ENCODE peak calls at places on chromosomes 7 and 10, in seven cellular contexts. One of them, this sample, is unnamed.

GRCh38 chr7:34155225-34155908 is 250.0 kb downstream of the BMPER start:
- DNase-seq in SJSA1: no peak
- DNase-seq in AG09309: peak
- DNase-seq in astrocyte of the spinal cord: peak
- DNase-seq in cardiac muscle cell: no peak
- DNase-seq in GM23338: no peak
- DNase-seq in AG10803: peak
- DNase-seq in this sample: no peak

GRCh38 chr10:78579995-78580394 is 488.8 kb upstream of the ZMIZ1 start:
- DNase-seq in cardiac muscle cell: no peak
- DNase-seq in astrocyte of the spinal cord: peak
- DNase-seq in GM23338: no peak
- DNase-seq in AG09309: no peak
- DNase-seq in AG10803: no peak
- DNase-seq in SJSA1: peak
- DNase-seq in this sample: peak

GRCh38 chr7:143286522-143286890 is 1.6 kb upstream of the CASP2 start:
- DNase-seq in AG10803: no peak
- DNase-seq in SJSA1: no peak
- DNase-seq in AG09309: no peak
- DNase-seq in astrocyte of the spinal cord: no peak
- DNase-seq in cardiac muscle cell: no peak
- DNase-seq in GM23338: no peak
- DNase-seq in this sample: no peak

GRCh38 chr7:150321788-150322113 is 1.4 kb upstream of the LRRC61 start:
- DNase-seq in SJSA1: no peak
- DNase-seq in AG10803: no peak
- DNase-seq in cardiac muscle cell: no peak
- DNase-seq in AG09309: no peak
- DNase-seq in GM23338: no peak
- DNase-seq in astrocyte of the spinal cord: no peak
- DNase-seq in this sample: no peak

GRCh38 chr10:21705828-21706176 is 171.8 kb downstream of the MLLT10 start:
- DNase-seq in astrocyte of the spinal cord: no peak
- DNase-seq in AG09309: no peak
- DNase-seq in SJSA1: no peak
- DNase-seq in GM23338: peak
- DNase-seq in cardiac muscle cell: no peak
- DNase-seq in AG10803: no peak
- DNase-seq in this sample: no peak

GRCh38 chr10:98262571-98262970 is 5.4 kb downstream of the LOXL4 start:
- DNase-seq in cardiac muscle cell: peak
- DNase-seq in AG09309: no peak
- DNase-seq in SJSA1: no peak
- DNase-seq in AG10803: peak
- DNase-seq in GM23338: peak
- DNase-seq in astrocyte of the spinal cord: no peak
- DNase-seq in this sample: peak

GRCh38 chr7:15123901-15124300 is 221.3 kb upstream of the DGKB start:
- DNase-seq in AG10803: no peak
- DNase-seq in GM23338: no peak
- DNase-seq in AG09309: no peak
- DNase-seq in astrocyte of the spinal cord: no peak
- DNase-seq in SJSA1: no peak
- DNase-seq in cardiac muscle cell: no peak
- DNase-seq in this sample: no peak

GRCh38 chr10:133324198-133324792 is 12.4 kb downstream of the CALY start:
- DNase-seq in GM23338: peak
- DNase-seq in AG09309: no peak
- DNase-seq in cardiac muscle cell: peak
- DNase-seq in astrocyte of the spinal cord: peak
- DNase-seq in SJSA1: no peak
- DNase-seq in AG10803: peak
- DNase-seq in this sample: peak

GRCh38 chr7:2043316-2044039 is 189.3 kb downstream of the MAD1L1 start:
- DNase-seq in cardiac muscle cell: no peak
- DNase-seq in GM23338: no peak
- DNase-seq in AG09309: no peak
- DNase-seq in AG10803: no peak
- DNase-seq in astrocyte of the spinal cord: no peak
- DNase-seq in SJSA1: no peak
- DNase-seq in this sample: peak

GRCh38 chr10:25689346-25690095 is 244.5 kb upstream of the MYO3A start:
- DNase-seq in GM23338: no peak
- DNase-seq in AG09309: no peak
- DNase-seq in AG10803: no peak
- DNase-seq in SJSA1: no peak
- DNase-seq in astrocyte of the spinal cord: no peak
- DNase-seq in cardiac muscle cell: no peak
- DNase-seq in this sample: no peak

GRCh38 chr10:11255156-11255555 is 237.5 kb downstream of the CELF2 start:
- DNase-seq in SJSA1: no peak
- DNase-seq in astrocyte of the spinal cord: no peak
- DNase-seq in AG10803: no peak
- DNase-seq in AG09309: no peak
- DNase-seq in GM23338: no peak
- DNase-seq in cardiac muscle cell: no peak
- DNase-seq in this sample: no peak

GRCh38 chr10:7538970-7539694 is 127.6 kb downstream of the ITIH5 start:
- DNase-seq in astrocyte of the spinal cord: no peak
- DNase-seq in AG09309: no peak
- DNase-seq in cardiac muscle cell: no peak
- DNase-seq in SJSA1: no peak
- DNase-seq in GM23338: no peak
- DNase-seq in AG10803: no peak
- DNase-seq in this sample: no peak

GRCh38 chr10:119207713-119208552 is 562 bp downstream of the GRK5 start:
- DNase-seq in cardiac muscle cell: peak
- DNase-seq in AG10803: peak
- DNase-seq in GM23338: peak
- DNase-seq in AG09309: no peak
- DNase-seq in SJSA1: peak
- DNase-seq in astrocyte of the spinal cord: peak
- DNase-seq in this sample: peak

GRCh38 chr7:8162181-8162580 is 99.8 kb downstream of the ICA1 start:
- DNase-seq in SJSA1: no peak
- DNase-seq in GM23338: no peak
- DNase-seq in AG10803: no peak
- DNase-seq in cardiac muscle cell: no peak
- DNase-seq in astrocyte of the spinal cord: no peak
- DNase-seq in AG09309: no peak
- DNase-seq in this sample: no peak

GRCh38 chr10:32332299-32332750 is 14.6 kb downstream of the EPC1 start:
- DNase-seq in SJSA1: no peak
- DNase-seq in cardiac muscle cell: no peak
- DNase-seq in astrocyte of the spinal cord: no peak
- DNase-seq in AG09309: no peak
- DNase-seq in AG10803: no peak
- DNase-seq in GM23338: no peak
- DNase-seq in this sample: no peak

GRCh38 chr7:7934945-7935344 is 33.7 kb upstream of the GLCCI1 start:
- DNase-seq in GM23338: no peak
- DNase-seq in AG10803: no peak
- DNase-seq in astrocyte of the spinal cord: no peak
- DNase-seq in SJSA1: no peak
- DNase-seq in AG09309: no peak
- DNase-seq in cardiac muscle cell: no peak
- DNase-seq in this sample: no peak

GRCh38 chr7:132742152-132742551 is 165.9 kb upstream of the PLXNA4 start:
- DNase-seq in AG09309: peak
- DNase-seq in astrocyte of the spinal cord: peak
- DNase-seq in AG10803: peak
- DNase-seq in GM23338: no peak
- DNase-seq in SJSA1: no peak
- DNase-seq in cardiac muscle cell: no peak
- DNase-seq in this sample: peak

GRCh38 chr10:113959383-113959760 is 84.3 kb upstream of the ADRB1 start:
- DNase-seq in SJSA1: peak
- DNase-seq in astrocyte of the spinal cord: no peak
- DNase-seq in AG09309: no peak
- DNase-seq in cardiac muscle cell: no peak
- DNase-seq in AG10803: no peak
- DNase-seq in GM23338: no peak
- DNase-seq in this sample: no peak

GRCh38 chr10:113957013-113957412 is 86.7 kb upstream of the ADRB1 start:
- DNase-seq in AG09309: peak
- DNase-seq in AG10803: peak
- DNase-seq in GM23338: no peak
- DNase-seq in astrocyte of the spinal cord: peak
- DNase-seq in SJSA1: peak
- DNase-seq in cardiac muscle cell: no peak
- DNase-seq in this sample: no peak

GRCh38 chr10:113958631-113959382 is 84.9 kb upstream of the ADRB1 start:
- DNase-seq in cardiac muscle cell: no peak
- DNase-seq in astrocyte of the spinal cord: peak
- DNase-seq in SJSA1: peak
- DNase-seq in AG10803: peak
- DNase-seq in AG09309: peak
- DNase-seq in GM23338: no peak
- DNase-seq in this sample: peak

GRCh38 chr10:113961261-113961938 is 82.3 kb upstream of the ADRB1 start:
- DNase-seq in GM23338: no peak
- DNase-seq in SJSA1: no peak
- DNase-seq in astrocyte of the spinal cord: no peak
- DNase-seq in AG09309: no peak
- DNase-seq in AG10803: no peak
- DNase-seq in cardiac muscle cell: no peak
- DNase-seq in this sample: no peak

GRCh38 chr10:113960617-113961260 is 82.9 kb upstream of the ADRB1 start:
- DNase-seq in AG09309: no peak
- DNase-seq in AG10803: no peak
- DNase-seq in cardiac muscle cell: no peak
- DNase-seq in astrocyte of the spinal cord: no peak
- DNase-seq in GM23338: peak
- DNase-seq in SJSA1: peak
- DNase-seq in this sample: no peak
- H3K4me3 ChIP-seq in AG09309: no peak
- H3K4me3 ChIP-seq in AG10803: no peak
- H3K4me3 ChIP-seq in cardiac muscle cell: no peak
- H3K4me3 ChIP-seq in astrocyte of the spinal cord: no peak
- H3K4me3 ChIP-seq in GM23338: no peak
- H3K4me3 ChIP-seq in SJSA1: no peak
- H3K4me3 ChIP-seq in this sample: no peak

DNA sequence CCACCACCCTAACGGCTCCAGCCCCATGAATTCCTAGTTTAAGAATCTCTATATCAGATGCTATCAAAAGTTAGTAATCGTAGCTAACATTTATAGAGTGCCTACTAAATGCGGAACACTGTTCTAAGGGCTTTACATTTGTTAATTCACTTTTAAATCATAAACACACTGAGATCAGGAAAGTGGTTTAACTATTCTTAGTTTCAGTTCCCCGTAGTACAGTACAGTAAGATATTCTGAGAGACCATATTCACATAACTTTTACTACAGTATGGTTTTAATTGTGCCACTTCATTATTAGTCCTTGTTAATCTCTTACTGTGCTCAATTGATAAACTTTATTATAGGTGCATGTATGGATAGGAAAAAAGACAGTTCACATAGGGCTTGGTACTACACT is 22.5 kb downstream of the SYPL1 start:
- DNase-seq in cardiac muscle cell: no peak
- DNase-seq in GM23338: no peak
- DNase-seq in SJSA1: no peak
- DNase-seq in astrocyte of the spinal cord: no peak
- DNase-seq in AG10803: no peak
- DNase-seq in AG09309: no peak
- DNase-seq in this sample: no peak
- H3K4me3 ChIP-seq in cardiac muscle cell: no peak
- H3K4me3 ChIP-seq in GM23338: no peak
- H3K4me3 ChIP-seq in SJSA1: no peak
- H3K4me3 ChIP-seq in astrocyte of the spinal cord: no peak
- H3K4me3 ChIP-seq in AG10803: no peak
- H3K4me3 ChIP-seq in AG09309: no peak
- H3K4me3 ChIP-seq in this sample: no peak

DNA sequence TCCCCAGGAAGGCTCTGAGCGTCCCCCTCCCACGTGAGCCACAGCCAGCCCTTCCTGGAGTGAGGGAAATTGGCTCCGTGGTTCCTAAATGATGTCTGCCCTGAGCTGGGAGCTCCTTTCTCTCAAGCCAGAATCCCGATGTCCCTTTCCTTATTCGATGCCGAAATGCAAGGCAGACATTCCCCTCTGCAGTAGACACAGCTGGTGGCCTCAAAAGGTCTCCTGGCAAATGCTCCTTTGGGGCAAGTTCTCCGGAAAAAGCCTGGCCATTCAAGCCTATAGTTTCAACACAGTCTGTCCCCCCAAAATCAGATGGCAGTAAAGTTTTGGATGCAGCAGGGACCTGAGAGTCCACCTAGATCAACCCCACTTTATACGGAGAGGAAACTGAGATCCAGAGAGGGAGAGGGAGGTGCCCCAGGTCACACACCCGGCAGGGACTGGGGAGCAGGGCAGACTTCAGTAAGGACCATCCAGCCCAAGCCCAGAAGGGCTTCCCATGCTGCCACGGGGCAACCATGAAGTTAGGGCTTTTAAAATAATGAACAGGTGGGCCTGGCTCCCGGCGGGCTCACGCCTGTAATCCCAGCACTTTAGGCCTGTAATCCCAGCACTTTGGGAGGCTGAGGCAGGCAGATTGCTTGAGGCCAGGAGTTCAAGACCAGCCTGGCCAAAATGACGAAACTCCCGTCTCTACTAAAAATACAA is 98.7 kb downstream of the HIP1 start:
- DNase-seq in AG10803: no peak
- DNase-seq in GM23338: no peak
- DNase-seq in astrocyte of the spinal cord: no peak
- DNase-seq in cardiac muscle cell: peak
- DNase-seq in SJSA1: no peak
- DNase-seq in AG09309: no peak
- DNase-seq in this sample: no peak
- H3K4me3 ChIP-seq in AG10803: peak
- H3K4me3 ChIP-seq in GM23338: peak
- H3K4me3 ChIP-seq in astrocyte of the spinal cord: peak
- H3K4me3 ChIP-seq in cardiac muscle cell: peak
- H3K4me3 ChIP-seq in SJSA1: peak
- H3K4me3 ChIP-seq in AG09309: peak
- H3K4me3 ChIP-seq in this sample: peak

GRCh38 chr10:132164801-132165278 is 21.9 kb upstream of the DPYSL4 start:
- DNase-seq in AG10803: no peak
- DNase-seq in cardiac muscle cell: no peak
- DNase-seq in astrocyte of the spinal cord: no peak
- DNase-seq in SJSA1: no peak
- DNase-seq in AG09309: no peak
- DNase-seq in GM23338: peak
- DNase-seq in this sample: no peak

GRCh38 chr10:132162590-132163277 is 24.0 kb upstream of the DPYSL4 start:
- DNase-seq in AG09309: no peak
- DNase-seq in AG10803: no peak
- DNase-seq in astrocyte of the spinal cord: no peak
- DNase-seq in cardiac muscle cell: no peak
- DNase-seq in SJSA1: no peak
- DNase-seq in GM23338: no peak
- DNase-seq in this sample: peak

GRCh38 chr10:132163826-132164515 is 22.8 kb upstream of the DPYSL4 start:
- DNase-seq in astrocyte of the spinal cord: no peak
- DNase-seq in SJSA1: no peak
- DNase-seq in AG09309: no peak
- DNase-seq in AG10803: no peak
- DNase-seq in cardiac muscle cell: no peak
- DNase-seq in GM23338: no peak
- DNase-seq in this sample: no peak

GRCh38 chr10:132162021-132162531 is 24.7 kb upstream of the DPYSL4 start:
- DNase-seq in cardiac muscle cell: peak
- DNase-seq in GM23338: no peak
- DNase-seq in SJSA1: no peak
- DNase-seq in astrocyte of the spinal cord: no peak
- DNase-seq in AG10803: no peak
- DNase-seq in AG09309: no peak
- DNase-seq in this sample: peak

GRCh38 chr10:132163278-132163765 is 23.4 kb upstream of the DPYSL4 start:
- DNase-seq in AG09309: no peak
- DNase-seq in GM23338: peak
- DNase-seq in astrocyte of the spinal cord: no peak
- DNase-seq in SJSA1: no peak
- DNase-seq in cardiac muscle cell: peak
- DNase-seq in AG10803: no peak
- DNase-seq in this sample: peak
- H3K4me3 ChIP-seq in AG09309: no peak
- H3K4me3 ChIP-seq in GM23338: peak
- H3K4me3 ChIP-seq in astrocyte of the spinal cord: no peak
- H3K4me3 ChIP-seq in SJSA1: no peak
- H3K4me3 ChIP-seq in cardiac muscle cell: no peak
- H3K4me3 ChIP-seq in AG10803: no peak
- H3K4me3 ChIP-seq in this sample: no peak